ENCODE peak calls at places on chromosomes 2 and 18, in four cellular contexts. X is upper lobe of right lung, O is lung, M is AG04450. G is an unnamed sample.

GRCh38 chr2:118832791-118833715 is 14.4 kb downstream of the EN1 start:
- DNase-seq in X (no peak), O (no peak), M (no peak), G (no peak)

GRCh38 chr2:152298754-152299153 is 36.2 kb upstream of the FMNL2 start:
- DNase-seq in X (no peak), O (no peak), M (no peak), G (no peak)

GRCh38 chr2:56185101-56185581 is 1.4 kb downstream of the CCDC85A start:
- DNase-seq in X (peak), O (no peak), M (no peak), G (no peak)

GRCh38 chr18:45602926-45603325 is 12.3 kb upstream of the SLC14A2 start:
- DNase-seq in X (no peak), O (no peak), M (no peak), G (no peak)

GRCh38 chr18:53677480-53677879 is 547.0 kb downstream of the MBD2 start:
- DNase-seq in X (no peak), O (no peak), M (no peak), G (no peak)

GRCh38 chr18:75244336-75244735 is 33.7 kb downstream of the TSHZ1 start:
- DNase-seq in X (no peak), O (no peak), M (no peak), G (no peak)

GRCh38 chr18:13605477-13605876 is 120.9 kb downstream of the FAM210A start:
- DNase-seq in X (no peak), O (no peak), M (no peak), G (peak)

GRCh38 chr2:150167711-150168110 is 319.8 kb downstream of the RND3 start:
- DNase-seq in X (no peak), O (no peak), M (no peak), G (no peak)

GRCh38 chr2:75528221-75528977 is 32.3 kb downstream of the EVA1A start:
- DNase-seq in X (no peak), O (no peak), M (no peak), G (no peak)

GRCh38 chr2:68074050-68074449 is 11.2 kb upstream of the C1D start:
- DNase-seq in X (no peak), O (no peak), M (no peak), G (no peak)

GRCh38 chr2:230658877-230659652 is 53.6 kb upstream of the CAB39 start:
- DNase-seq in X (no peak), O (no peak), M (no peak), G (no peak)

GRCh38 chr2:28444951-28445350 is 50.9 kb upstream of the PLB1 start:
- DNase-seq in X (no peak), O (no peak), M (no peak), G (no peak)

GRCh38 chr18:32906506-32907214 is 133.8 kb upstream of the KLHL14 start:
- DNase-seq in X (no peak), O (no peak), M (no peak), G (no peak)

GRCh38 chr18:68263481-68263880 is 451.4 kb downstream of the TMX3 start:
- DNase-seq in X (no peak), O (no peak), M (no peak), G (no peak)

GRCh38 chr2:52536929-52537460 is 1230.6 kb upstream of the CHAC2 start:
- DNase-seq in X (no peak), O (no peak), M (no peak), G (no peak)

GRCh38 chr18:63963610-63964256 is 6.1 kb upstream of the SERPINB8 start:
- DNase-seq in X (no peak), O (peak), M (peak), G (no peak)

GRCh38 chr2:84805250-84805917 is 75.5 kb downstream of the TRABD2A start:
- DNase-seq in X (no peak), O (no peak), M (no peak), G (no peak)

GRCh38 chr2:126674075-126674744 is 18.3 kb downstream of the GYPC start:
- DNase-seq in X (no peak), O (no peak), M (no peak), G (no peak)

GRCh38 chr2:101723366-101724112 is 26.0 kb downstream of the MAP4K4 start:
- DNase-seq in X (no peak), O (peak), M (no peak), G (no peak)

GRCh38 chr2:95061601-95062183 is 36.2 kb downstream of the MAL start:
- DNase-seq in X (peak), O (no peak), M (no peak), G (peak)

GRCh38 chr2:219104107-219105050 is 43.7 kb upstream of the IHH start:
- DNase-seq in X (no peak), O (no peak), M (no peak), G (no peak)

GRCh38 chr2:37211939-37212338 is 15.6 kb downstream of the CEBPZOS start:
- DNase-seq in X (no peak), O (no peak), M (no peak), G (no peak)

GRCh38 chr2:230674930-230675672 is 37.5 kb upstream of the CAB39 start:
- DNase-seq in X (no peak), O (no peak), M (no peak), G (no peak)

GRCh38 chr2:100941646-100942240 is 60.3 kb upstream of the RPL31 start:
- DNase-seq in X (no peak), O (no peak), M (no peak), G (no peak)

GRCh38 chr18:2846638-2847340 is at the start of gene EMILIN2:
- DNase-seq in X (peak), O (peak), M (no peak), G (peak)

GRCh38 chr2:177212106-177212894 is at the start of gene HNRNPA3:
- DNase-seq in X (peak), O (peak), M (peak), G (peak)
- TF ChIP-seq CTCF in X (peak), O (no peak), M (peak), G (peak)

GRCh38 chr2:19848029-19848750 is 53.6 kb downstream of the TTC32 start:
- DNase-seq in X (no peak), O (peak), M (no peak), G (peak)

GRCh38 chr2:19850056-19850455 is 51.7 kb downstream of the TTC32 start:
- DNase-seq in X (no peak), O (no peak), M (no peak), G (no peak)

GRCh38 chr2:19850526-19851050 is 51.2 kb downstream of the TTC32 start:
- DNase-seq in X (no peak), O (no peak), M (no peak), G (peak)

GRCh38 chr2:19848952-19849351 is 52.8 kb downstream of the TTC32 start:
- DNase-seq in X (no peak), O (no peak), M (no peak), G (no peak)

DNA sequence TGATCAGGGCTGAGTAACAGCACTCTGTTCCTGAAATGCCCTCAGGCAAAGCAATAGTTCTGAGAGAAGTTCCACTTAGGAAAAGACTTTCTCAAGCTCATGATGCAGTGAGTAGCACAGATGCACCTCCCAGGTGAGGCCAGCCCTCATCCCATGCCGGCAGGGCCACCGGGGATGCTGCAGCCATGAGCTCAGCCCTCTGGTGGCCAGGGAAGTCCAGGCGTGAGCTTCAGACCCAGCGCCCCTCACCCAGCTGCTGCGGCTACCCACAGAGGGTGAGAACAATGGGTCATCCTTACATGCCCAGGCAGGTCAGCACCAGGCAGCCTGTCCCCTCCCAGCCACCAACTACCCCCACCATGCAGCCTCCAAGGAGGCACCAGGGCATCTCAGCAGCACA is 50.7 kb downstream of the TTC32 start:
- DNase-seq in X (no peak), O (no peak), M (no peak), G (no peak)
- TF ChIP-seq CTCF in X (no peak), O (no peak), M (peak), G (no peak)

GRCh38 chr18:36194719-36195315 is 7.5 kb downstream of the MOCOS start:
- DNase-seq in X (no peak), O (no peak), M (no peak), G (no peak)
- TF ChIP-seq CTCF in X (no peak), O (no peak), M (no peak), G (no peak)

DNA sequence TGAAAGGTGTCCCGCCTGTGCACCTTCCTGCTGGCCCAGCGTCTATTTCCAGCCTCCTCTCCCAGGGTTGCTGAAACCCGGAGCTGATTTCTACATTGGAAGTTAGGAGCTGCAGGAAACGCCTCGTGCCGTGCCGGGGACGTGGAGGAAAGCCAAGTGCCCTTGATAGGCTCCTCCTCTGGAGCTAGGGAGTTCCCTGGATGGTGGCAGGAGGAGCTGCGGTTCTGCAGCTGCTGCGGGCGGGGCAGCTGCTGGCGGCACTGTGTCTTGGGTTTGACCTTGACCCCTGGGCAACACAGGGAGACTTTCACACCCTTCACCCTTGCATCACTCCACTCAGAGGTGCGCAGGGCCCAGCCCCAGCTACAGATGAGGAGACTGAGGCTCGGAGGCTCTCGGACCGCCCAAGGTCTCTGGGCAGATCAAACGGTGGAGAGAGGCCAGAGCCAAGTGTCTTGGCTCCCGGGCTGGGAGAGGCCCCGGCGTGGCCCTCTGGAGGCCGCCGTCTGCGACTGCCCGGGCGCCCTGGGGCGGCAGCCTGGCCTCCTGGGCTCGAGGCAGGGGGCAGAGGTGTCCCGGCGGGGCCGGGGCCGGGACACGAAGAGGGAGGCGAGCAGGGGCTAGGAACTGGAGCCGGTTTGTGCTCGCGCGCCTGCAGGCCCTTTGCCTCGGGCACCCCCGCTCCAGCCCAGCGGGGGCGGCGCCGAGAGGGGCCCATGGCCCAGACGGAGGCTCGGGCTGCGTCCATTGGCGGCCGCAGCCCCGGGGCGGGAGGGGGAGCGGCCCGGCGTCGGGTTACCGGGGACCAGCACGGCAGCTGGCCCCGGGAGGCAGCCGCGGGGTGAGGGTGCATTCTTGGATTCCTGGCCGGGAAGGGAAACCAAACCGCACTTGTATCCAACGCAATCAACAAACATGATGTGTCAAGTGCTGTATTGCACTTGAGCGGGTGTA is 129.7 kb upstream of the SLC1A4 start:
- DNase-seq in X (peak), O (peak), M (peak), G (peak)
- TF ChIP-seq CTCF in X (peak), O (no peak), M (no peak), G (no peak)

DNA sequence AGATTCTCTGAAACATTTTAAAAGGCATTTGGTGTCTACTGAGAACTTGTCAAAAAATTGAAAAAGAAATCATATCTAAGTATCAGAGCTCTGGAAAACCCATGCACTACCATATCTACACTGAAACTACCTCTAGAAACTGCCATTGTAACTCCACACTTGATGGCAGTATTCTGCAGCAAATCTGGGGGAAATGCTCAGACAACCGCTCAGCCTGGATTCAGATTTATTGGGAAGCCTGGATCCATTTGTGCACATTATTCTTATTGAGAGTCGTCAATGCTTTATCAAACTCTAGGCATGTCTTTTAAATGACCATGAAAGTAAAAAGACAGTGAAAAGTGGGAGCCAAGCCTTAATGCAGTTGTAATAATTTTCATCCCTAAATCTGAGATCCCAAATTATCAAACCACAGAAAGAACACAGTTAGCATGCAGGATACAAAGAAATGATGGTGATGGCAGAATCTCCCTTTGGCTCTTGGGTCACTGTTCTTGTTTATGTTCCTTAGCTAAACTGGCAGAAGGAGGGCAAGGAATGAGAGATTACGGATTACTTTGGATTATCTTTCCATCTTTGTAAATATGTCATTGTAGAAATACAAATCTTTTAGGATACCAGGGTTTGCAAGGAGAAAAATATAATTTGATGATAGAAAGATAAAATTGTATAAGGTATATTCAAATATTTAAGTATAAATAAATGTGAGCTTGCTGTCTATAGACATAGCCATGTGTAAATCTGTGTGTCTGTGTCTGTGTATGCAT is 512.1 kb upstream of the SYT4 start:
- DNase-seq in X (no peak), O (no peak), M (no peak), G (no peak)
- TF ChIP-seq CTCF in X (no peak), O (no peak), M (peak), G (peak)

GRCh38 chr2:180240774-180241173 is 233.7 kb upstream of the CWC22 start:
- DNase-seq in X (no peak), O (no peak), M (no peak), G (no peak)
- TF ChIP-seq CTCF in X (no peak), O (no peak), M (peak), G (no peak)

DNA sequence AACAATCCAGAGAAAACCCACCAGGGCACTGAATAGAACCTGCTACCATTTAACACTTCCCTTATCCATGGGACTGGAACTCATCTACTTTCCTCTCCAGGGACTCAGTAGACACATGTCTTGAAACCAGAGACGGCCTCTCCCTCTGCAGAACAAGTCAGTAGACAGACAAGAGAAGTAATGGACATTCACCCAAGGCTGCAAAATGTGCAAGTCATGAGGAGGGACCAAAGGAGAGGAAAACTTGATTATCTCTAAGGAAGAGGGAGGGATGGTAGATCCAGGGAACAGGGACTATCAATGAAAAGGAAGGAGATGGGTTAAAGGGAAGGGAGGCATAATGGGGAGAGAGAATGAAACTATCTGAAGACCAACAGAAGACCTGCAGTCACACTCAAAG is 5.3 kb upstream of the TTC39C start:
- DNase-seq in X (no peak), O (no peak), M (no peak), G (no peak)
- TF ChIP-seq CTCF in X (no peak), O (no peak), M (no peak), G (no peak)

GRCh38 chr18:74243127-74243526 is 48.6 kb downstream of the CYB5A start:
- DNase-seq in X (no peak), O (no peak), M (no peak), G (no peak)

GRCh38 chr18:74241970-74242369 is 49.8 kb downstream of the CYB5A start:
- DNase-seq in X (no peak), O (no peak), M (no peak), G (no peak)

GRCh38 chr18:74241426-74241825 is 50.3 kb downstream of the CYB5A start:
- DNase-seq in X (no peak), O (no peak), M (no peak), G (no peak)

GRCh38 chr18:74244554-74244953 is 47.2 kb downstream of the CYB5A start:
- DNase-seq in X (no peak), O (no peak), M (no peak), G (no peak)

GRCh38 chr18:74242451-74243096 is 49.2 kb downstream of the CYB5A start:
- DNase-seq in X (no peak), O (no peak), M (no peak), G (no peak)
- TF ChIP-seq CTCF in X (peak), O (no peak), M (no peak), G (no peak)

DNA sequence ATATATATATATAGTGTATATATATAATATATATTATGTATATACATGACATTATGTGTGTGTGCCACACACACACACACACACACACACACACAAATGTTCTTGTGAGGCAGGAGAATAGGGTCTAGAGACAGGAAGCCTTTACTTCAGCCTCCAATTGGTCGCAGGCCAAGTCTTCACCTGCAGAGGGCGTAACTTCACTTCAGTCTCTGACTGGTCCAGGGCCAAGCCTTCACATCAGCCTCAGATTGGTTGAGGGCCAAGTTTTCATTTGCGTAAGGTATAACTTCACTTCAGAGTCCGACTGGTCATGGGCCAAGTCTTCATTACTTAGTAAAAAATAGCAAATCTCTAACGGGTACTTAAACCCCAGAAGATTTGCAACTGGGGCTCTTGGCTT is 13.2 kb upstream of the SS18 start:
- DNase-seq in X (peak), O (peak), M (no peak), G (no peak)
- TF ChIP-seq CTCF in X (no peak), O (no peak), M (no peak), G (no peak)